ENCODE peak calls at places on chromosomes 7 and 10, in ten cellular contexts. A is stimulated activated CD4-positive, alpha-beta T cell treated with anti-CD3 and anti-CD28 coated beads, Interleukin-2, amount 100 ng/mL, for 48 hours; R is aorta; W is germinal center; O is T-helper 1 cell; I is LHCN-M2; F is stimulated activated CD8-positive, alpha-beta memory T cell treated with anti-CD3 and anti-CD28 coated beads, Interleukin-2, amount 100 ng/mL, for 1 hour; T is RCC 7860; Y is NCI-H345; J is hypothalamus. G is an unnamed sample.

GRCh38 chr7:3371601-3372000 is 70.5 kb downstream of the SDK1 start:
- DNase-seq in A (no peak), R (no peak), W (no peak), O (no peak), I (no peak), F (no peak), T (no peak), Y (no peak), J (no peak), G (no peak)

GRCh38 chr10:122373713-122374112 is 795 bp upstream of the PLEKHA1 start:
- DNase-seq in A (no peak), R (no peak), W (no peak), O (no peak), I (peak), F (no peak), T (no peak), Y (no peak), J (no peak), G (no peak)

GRCh38 chr10:62687230-62687748 is 117.2 kb upstream of the ADO start:
- DNase-seq in A (no peak), R (no peak), W (no peak), O (no peak), I (peak), F (no peak), T (peak), Y (no peak), J (no peak), G (no peak)

GRCh38 chr10:33721509-33721908 is 387.0 kb upstream of the NRP1 start:
- DNase-seq in A (no peak), R (no peak), W (no peak), O (no peak), I (no peak), F (no peak), T (no peak), Y (no peak), J (no peak), G (no peak)

GRCh38 chr10:109727436-109727835 is 195.9 kb downstream of the XPNPEP1 start:
- DNase-seq in A (no peak), R (no peak), W (no peak), O (no peak), I (peak), F (no peak), T (no peak), Y (no peak), J (no peak), G (no peak)

GRCh38 chr7:117375380-117375779 is 51.9 kb downstream of the ASZ1 start:
- DNase-seq in A (no peak), R (no peak), W (no peak), O (no peak), I (peak), F (no peak), T (no peak), Y (no peak), J (no peak), G (no peak)

GRCh38 chr7:77269360-77270075 is 69.9 kb upstream of the FGL2 start:
- DNase-seq in A (no peak), R (peak), W (peak), O (no peak), I (peak), F (no peak), T (no peak), Y (no peak), J (no peak), G (no peak)

GRCh38 chr7:94129443-94130140 is 125.4 kb upstream of the BET1 start:
- DNase-seq in A (no peak), R (no peak), W (no peak), O (no peak), I (peak), F (no peak), T (peak), Y (no peak), J (no peak), G (no peak)

GRCh38 chr10:15279236-15279635 is 91.9 kb downstream of the FAM171A1 start:
- DNase-seq in A (no peak), R (no peak), W (no peak), O (no peak), I (no peak), F (no peak), T (no peak), Y (no peak), J (no peak), G (no peak)

GRCh38 chr7:20666444-20666843 is 51.0 kb downstream of the ABCB5 start:
- DNase-seq in A (no peak), R (no peak), W (no peak), O (no peak), I (no peak), F (no peak), T (no peak), Y (no peak), J (no peak), G (no peak)

GRCh38 chr10:89119651-89120050 is 87.5 kb downstream of the CH25H start:
- DNase-seq in A (no peak), R (no peak), W (no peak), O (no peak), I (peak), F (no peak), T (no peak), Y (peak), J (no peak), G (peak)

GRCh38 chr7:35869810-35870209 is 69.0 kb downstream of the SEPTIN7 start:
- DNase-seq in A (no peak), R (no peak), W (no peak), O (no peak), I (peak), F (no peak), T (no peak), Y (no peak), J (no peak), G (no peak)

GRCh38 chr10:127921751-127922140 is 14.8 kb downstream of the PTPRE start:
- DNase-seq in A (no peak), R (no peak), W (no peak), O (no peak), I (no peak), F (no peak), T (no peak), Y (no peak), J (no peak), G (no peak)

GRCh38 chr7:91062713-91063112 is 201.5 kb upstream of the FZD1 start:
- DNase-seq in A (no peak), R (no peak), W (no peak), O (no peak), I (no peak), F (no peak), T (no peak), Y (no peak), J (no peak), G (no peak)

G was measured in NCI-H1417.